ENCODE peak calls at places on chromosomes 6 and 20, in nine cellular contexts. K is GM12878; Y is DMS79; J is stromal cell of bone marrow; C is HT-29; R is HS-5; I is activated T-helper 1 cell treated with anti-CD3 and anti-CD28 coated beads, Interleukin-12 subunit alpha, Interleukin-12 subunit beta, Interleukin-2, Interleukin-4 antibody, amounts not matched to agents 30 ng/mL and 10 ng/mL and 1 ng/mL, durations not matched to agents 14 hours and 24 hours and 36 hours; M is keratinocyte; W is posterior vena cava. V is an unnamed sample.

GRCh38 chr6:8131265-8131897 is 29.0 kb upstream of the EEF1E1 start:
- DNase-seq in K (no peak), J (peak; percentile 59), R (peak; percentile 42), W (no peak), C (peak; percentile 85), I (peak; percentile 7), Y (no peak), M (peak; percentile 23), V (peak; percentile 80)

GRCh38 chr6:115838763-115839401 is 221.8 kb downstream of the FRK start:
- DNase-seq in I (no peak), W (no peak), C (peak; percentile 81), R (peak; percentile 15), J (peak; percentile 0), K (no peak), M (no peak), Y (no peak), V (peak; percentile 23)

GRCh38 chr20:33559212-33559611 is 69.3 kb downstream of the CBFA2T2 start:
- DNase-seq in K (no peak), J (no peak), W (no peak), M (no peak), C (no peak), I (no peak), Y (no peak), R (no peak), V (no peak)

GRCh38 chr20:5349448-5349847 is 32.7 kb upstream of the PROKR2 start:
- DNase-seq in Y (no peak), J (no peak), I (no peak), R (no peak), M (no peak), W (no peak), K (no peak), C (no peak), V (no peak)

GRCh38 chr20:41249371-41249770 is 68.2 kb downstream of the ZHX3 start:
- DNase-seq in J (peak; percentile 81), I (no peak), K (no peak), C (no peak), R (peak; percentile 61), W (peak; percentile 94), M (no peak), Y (no peak), V (peak; percentile 86)

GRCh38 chr20:53345536-53346070 is 248.0 kb downstream of the ZNF217 start:
- DNase-seq in C (no peak), J (no peak), Y (no peak), R (no peak), M (no peak), I (no peak), K (no peak), W (no peak), V (no peak)

GRCh38 chr6:29705389-29706231 is 17.6 kb upstream of the HLA-F start:
- DNase-seq in M (no peak), R (peak; percentile 20), J (peak; percentile 39), Y (no peak), W (no peak), C (peak; percentile 77), I (no peak), K (no peak), V (peak; percentile 71)

GRCh38 chr20:62363920-62364851 is 2.9 kb downstream of the LAMA5 start:
- DNase-seq in Y (no peak), W (no peak), M (no peak), R (no peak), I (no peak), K (no peak), C (peak; percentile 65), J (no peak), V (no peak)

GRCh38 chr6:165855856-165856255 is 192.8 kb upstream of the PDE10A start:
- DNase-seq in M (no peak), C (no peak), W (no peak), K (no peak), J (no peak), R (no peak), I (no peak), Y (no peak), V (no peak)

GRCh38 chr6:31588871-31589650 is 3.0 kb downstream of the LST1 start:
- DNase-seq in I (no peak), M (no peak), C (no peak), Y (no peak), K (no peak), R (no peak), W (no peak), J (no peak), V (no peak)

GRCh38 chr6:81606965-81607381 is 145.5 kb downstream of the TENT5A start:
- DNase-seq in C (no peak), W (no peak), J (peak; percentile 72), R (peak; percentile 75), I (no peak), Y (no peak), K (no peak), M (no peak), V (peak; percentile 73)

GRCh38 chr6:153193176-153193885 is 62.2 kb upstream of the RGS17 start:
- DNase-seq in C (no peak), M (no peak), R (no peak), W (no peak), I (no peak), K (no peak), Y (no peak), J (no peak), V (no peak)

GRCh38 chr6:157982580-157983438 is 1.1 kb downstream of the SYNJ2 start:
- DNase-seq in I (no peak), R (no peak), Y (no peak), W (peak; percentile 59), M (no peak), K (no peak), J (no peak), C (peak; percentile 75), V (peak; percentile 45)

GRCh38 chr6:149895702-149896310 is 2.1 kb downstream of the RAET1E start:
- DNase-seq in C (peak; percentile 69), W (no peak), Y (no peak), I (no peak), K (no peak), J (no peak), R (no peak), M (no peak), V (peak; percentile 45)

GRCh38 chr20:6152777-6153176 is 29.9 kb upstream of the FERMT1 start:
- DNase-seq in Y (no peak), I (no peak), M (no peak), W (no peak), K (no peak), R (no peak), C (no peak), J (no peak), V (no peak)

GRCh38 chr6:82273295-82273694 is 25.8 kb upstream of the IBTK start:
- DNase-seq in J (no peak), K (no peak), I (no peak), M (no peak), C (no peak), R (no peak), Y (no peak), W (no peak), V (no peak)

GRCh38 chr6:91127752-91128151 is 540.9 kb upstream of the MAP3K7 start:
- DNase-seq in C (no peak), Y (no peak), M (no peak), R (no peak), I (no peak), K (no peak), W (no peak), J (no peak), V (no peak)

GRCh38 chr6:77466055-77467028 is 3.1 kb upstream of the HTR1B start:
- DNase-seq in K (no peak), J (peak; percentile 38), Y (no peak), C (peak; percentile 7), M (no peak), I (no peak), W (no peak), R (no peak), V (peak; percentile 61)

GRCh38 chr6:12288211-12288618 is 1.9 kb upstream of the EDN1 start:
- DNase-seq in C (no peak), I (no peak), M (no peak), R (no peak), W (no peak), K (no peak), J (no peak), Y (no peak), V (no peak)

GRCh38 chr20:24696396-24696795 is 227.0 kb downstream of the SYNDIG1 start:
- DNase-seq in Y (no peak), R (no peak), M (no peak), J (no peak), C (no peak), I (no peak), W (no peak), K (no peak), V (no peak)

GRCh38 chr20:20824924-20825584 is 112.6 kb upstream of the RALGAPA2 start:
- DNase-seq in Y (no peak), M (no peak), J (no peak), R (no peak), K (peak; percentile 11), C (peak; percentile 51), I (peak; percentile 36), W (peak; percentile 84), V (peak; percentile 41)

GRCh38 chr20:45347936-45348809 is at the start of gene SDC4:
- DNase-seq in J (no peak), C (peak; percentile 80), M (no peak), K (no peak), I (peak; percentile 71), W (peak; percentile 88), Y (no peak), R (no peak), V (peak; percentile 60)

GRCh38 chr6:9404351-9405146 is 969.2 kb upstream of the SLC35B3 start:
- DNase-seq in I (no peak), K (no peak), W (no peak), M (no peak), J (no peak), C (no peak), Y (no peak), R (no peak), V (peak; percentile 58)

GRCh38 chr6:47034919-47035318 is 7.2 kb downstream of the ADGRF1 start:
- DNase-seq in W (no peak), I (no peak), J (peak; percentile 91), Y (peak; percentile 95), R (peak; percentile 30), M (peak; percentile 92), C (peak; percentile 96), K (no peak), V (peak; percentile 93)

GRCh38 chr6:33415831-33416230 is 2.1 kb downstream of the CUTA start:
- DNase-seq in C (no peak), K (no peak), J (no peak), Y (no peak), R (no peak), I (no peak), W (no peak), M (no peak), V (no peak)

GRCh38 chr6:140366991-140367390 is 992.5 kb upstream of the CITED2 start:
- DNase-seq in C (peak; percentile 16), J (no peak), R (peak; percentile 51), M (peak; percentile 15), Y (no peak), K (no peak), I (no peak), W (no peak), V (peak; percentile 54)

GRCh38 chr6:28082939-28083338 is 2.6 kb downstream of the ZNF165 start:
- DNase-seq in M (no peak), J (no peak), K (no peak), R (no peak), C (no peak), I (no peak), W (no peak), Y (no peak), V (no peak)

GRCh38 chr20:62027116-62027515 is 38.6 kb downstream of the TAF4 start:
- DNase-seq in C (no peak), R (no peak), M (no peak), I (no peak), J (no peak), Y (no peak), W (no peak), K (no peak), V (peak; percentile 9)

GRCh38 chr20:25390538-25391528 is at the start of gene ABHD12:
- DNase-seq in C (peak; percentile 99), Y (peak; percentile 84), I (peak; percentile 93), W (peak; percentile 99), R (peak; percentile 72), M (peak; percentile 48), J (peak; percentile 94), K (peak; percentile 77), V (peak; percentile 93)

GRCh38 chr6:158018370-158018771 is 36.7 kb downstream of the SYNJ2 start:
- DNase-seq in R (no peak), Y (no peak), W (no peak), C (no peak), J (peak; percentile 44), K (no peak), I (no peak), M (no peak), V (peak; percentile 94)

GRCh38 chr6:113909224-113909856 is 52.2 kb downstream of the MARCKS start:
- DNase-seq in K (peak; percentile 7), Y (peak; percentile 11), C (peak; percentile 85), R (peak; percentile 55), J (peak; percentile 41), M (no peak), W (no peak), I (no peak), V (peak; percentile 88)

V was measured in fibroblast of the aortic adventitia.